ENCODE peak calls at places on chromosomes 1 and 21, in ten cellular contexts. G, F, Q, S, Z, D, O, J, B and A are unnamed samples.

GRCh38 chr1:185720633-185721272 is 13.4 kb upstream of the HMCN1 start:
- DNase-seq in G (peak), B (no peak), J (no peak), Q (no peak), F (peak), Z (peak), O (no peak), S (no peak), D (no peak), A (peak)

GRCh38 chr21:25573409-25574206 is 33.7 kb downstream of the MRPL39 start:
- DNase-seq in G (peak), Z (no peak), S (peak), J (no peak), Q (no peak), F (peak), B (no peak), D (no peak), O (peak), A (peak)

GRCh38 chr1:167876597-167877175 is 37.2 kb downstream of the ADCY10 start:
- DNase-seq in F (no peak), J (no peak), S (no peak), G (no peak), Q (no peak), D (no peak), Z (no peak), B (no peak), O (no peak), A (no peak)

GRCh38 chr1:200129480-200129879 is 102.0 kb downstream of the NR5A2 start:
- DNase-seq in Z (no peak), S (no peak), B (no peak), Q (no peak), O (peak), D (no peak), F (no peak), J (peak), G (peak), A (no peak)

GRCh38 chr1:152179566-152179965 is 20.5 kb upstream of the RPTN start:
- DNase-seq in B (no peak), F (no peak), D (no peak), Q (no peak), J (no peak), O (no peak), G (no peak), Z (no peak), S (no peak), A (no peak)

GRCh38 chr1:174160109-174160473 is 771 bp downstream of the RABGAP1L start:
- DNase-seq in F (peak), S (peak), B (no peak), Q (peak), J (peak), O (peak), D (peak), Z (peak), G (no peak), A (peak)

GRCh38 chr1:204074274-204075115 is 1.6 kb downstream of the SOX13 start:
- DNase-seq in J (peak), Z (peak), O (peak), F (no peak), S (peak), G (no peak), B (no peak), D (peak), Q (peak), A (no peak)

GRCh38 chr1:20188455-20188817 is 2.1 kb upstream of the PLA2G2C start:
- DNase-seq in B (no peak), J (no peak), D (no peak), S (no peak), Z (no peak), G (no peak), Q (no peak), O (no peak), F (no peak), A (peak)

GRCh38 chr1:227793079-227793947 is 22.2 kb upstream of the PRSS38 start:
- DNase-seq in F (no peak), G (no peak), D (peak), B (no peak), O (no peak), S (no peak), J (no peak), Q (no peak), Z (no peak), A (no peak)

GRCh38 chr1:3905266-3905952 is 5.3 kb upstream of the C1orf174 start:
- DNase-seq in F (no peak), Z (no peak), O (no peak), S (no peak), D (peak), G (no peak), B (no peak), J (no peak), Q (no peak), A (no peak)

GRCh38 chr1:174031099-174031498 is 8.9 kb upstream of the RC3H1 start:
- DNase-seq in D (no peak), F (no peak), Z (no peak), J (no peak), G (no peak), B (no peak), O (no peak), S (no peak), Q (no peak), A (no peak)

GRCh38 chr1:84353665-84354064 is 44.6 kb upstream of the DNASE2B start:
- DNase-seq in F (no peak), Z (no peak), Q (no peak), S (no peak), B (no peak), D (no peak), J (no peak), O (no peak), G (no peak), A (no peak)

GRCh38 chr1:86687595-86687994 is 16.8 kb upstream of the SH3GLB1 start:
- DNase-seq in J (no peak), Z (no peak), Q (no peak), S (no peak), B (no peak), G (peak), F (no peak), D (no peak), O (no peak), A (peak)

GRCh38 chr1:236502579-236502971 is 21.2 kb upstream of the LGALS8 start:
- DNase-seq in S (no peak), Z (no peak), J (no peak), Q (no peak), B (no peak), F (no peak), D (no peak), G (no peak), O (no peak), A (no peak)

GRCh38 chr1:203136409-203137042 is 9.0 kb downstream of the ADORA1 start:
- DNase-seq in Z (no peak), D (no peak), S (no peak), J (no peak), B (no peak), F (no peak), Q (no peak), G (peak), O (no peak), A (no peak)

GRCh38 chr21:38897532-38898421 is 92.0 kb downstream of the ETS2 start:
- DNase-seq in Q (no peak), G (peak), S (no peak), D (no peak), F (no peak), Z (no peak), B (no peak), J (no peak), O (no peak), A (no peak)

GRCh38 chr1:180229483-180230415 is at the start of gene LHX4:
- DNase-seq in Q (no peak), B (no peak), J (peak), F (peak), S (no peak), O (peak), Z (peak), D (peak), G (peak), A (peak)

GRCh38 chr1:156767879-156768608 is 709 bp downstream of the PRCC start:
- DNase-seq in O (peak), S (no peak), F (no peak), B (no peak), J (peak), Q (no peak), G (peak), D (peak), Z (peak), A (peak)

GRCh38 chr1:44355582-44356305 is 687 bp upstream of the ERI3 start:
- DNase-seq in F (no peak), O (no peak), Q (no peak), Z (no peak), B (no peak), D (no peak), S (no peak), J (no peak), G (no peak), A (no peak)

GRCh38 chr21:42913461-42913860 is 12.0 kb downstream of the ERVH48-1 start:
- DNase-seq in Q (no peak), F (no peak), G (no peak), B (no peak), D (no peak), S (no peak), O (no peak), J (no peak), Z (no peak), A (no peak)

GRCh38 chr1:151175036-151175741 is 592 bp downstream of the TMOD4 start:
- DNase-seq in G (no peak), B (no peak), O (no peak), J (no peak), Q (no peak), D (no peak), Z (no peak), S (peak), F (no peak), A (no peak)

GRCh38 chr1:24920155-24920925 is 9.7 kb downstream of the RUNX3 start:
- DNase-seq in Q (no peak), Z (no peak), S (no peak), F (no peak), G (no peak), B (no peak), J (no peak), O (peak), D (no peak), A (no peak)

GRCh38 chr1:182197555-182197954 is 136.0 kb upstream of the ZNF648 start:
- DNase-seq in S (no peak), D (no peak), F (no peak), Q (peak), O (no peak), J (no peak), G (no peak), B (no peak), Z (no peak), A (no peak)

GRCh38 chr1:221263831-221264767 is 384.9 kb downstream of the HLX start:
- DNase-seq in G (peak), O (peak), J (peak), F (peak), Z (peak), S (peak), Q (peak), D (no peak), B (no peak), A (peak)

GRCh38 chr1:83113686-83114085 is 885.2 kb downstream of the TTLL7 start:
- DNase-seq in F (no peak), O (no peak), J (no peak), G (no peak), B (no peak), Z (no peak), S (no peak), Q (no peak), D (no peak), A (peak)

GRCh38 chr1:41795205-41795762 is 123.4 kb downstream of the HIVEP3 start:
- DNase-seq in Q (no peak), D (no peak), B (no peak), Z (no peak), F (no peak), J (no peak), O (no peak), S (no peak), G (no peak), A (peak)

GRCh38 chr1:975896-976683 is 5.8 kb downstream of the PERM1 start:
- DNase-seq in F (peak), B (no peak), S (no peak), D (peak), Z (peak), J (peak), G (peak), O (peak), Q (peak), A (peak)

GRCh38 chr1:209723761-209724693 is 19.4 kb downstream of the HSD11B1 start:
- DNase-seq in Z (no peak), Q (no peak), D (no peak), F (no peak), O (peak), J (no peak), B (no peak), S (no peak), G (no peak), A (no peak)

GRCh38 chr1:9848022-9848421 is 24.3 kb upstream of the CLSTN1 start:
- DNase-seq in O (no peak), D (no peak), G (no peak), Z (no peak), B (no peak), S (no peak), J (no peak), F (no peak), Q (no peak), A (peak)

GRCh38 chr1:172135076-172135672 is 285.3 kb upstream of the C1orf105 start:
- DNase-seq in F (peak), Q (peak), G (peak), S (no peak), O (no peak), Z (peak), J (no peak), D (no peak), B (no peak), A (peak)

GRCh38 chr1:38727629-38728175 is 131.9 kb downstream of the RRAGC start:
- DNase-seq in G (no peak), D (no peak), J (peak), S (no peak), O (no peak), Z (peak), B (no peak), Q (no peak), F (no peak), A (no peak)

GRCh38 chr1:64516301-64516700 is 46.4 kb downstream of the CACHD1 start:
- DNase-seq in S (no peak), J (no peak), G (no peak), D (no peak), Z (no peak), F (no peak), O (no peak), B (no peak), Q (no peak), A (no peak)

GRCh38 chr1:3134378-3135072 is 65.5 kb downstream of the PRDM16 start:
- DNase-seq in D (no peak), S (no peak), B (no peak), J (no peak), O (no peak), F (no peak), Z (peak), G (no peak), Q (no peak), A (no peak)

GRCh38 chr1:182781849-182782586 is 7.6 kb upstream of the NPL start:
- DNase-seq in J (peak), Z (peak), O (peak), D (peak), F (peak), G (peak), Q (peak), B (peak), S (peak), A (peak)